ENCODE peak calls at places on chromosomes 12 and 14, in ten cellular contexts. One of them, this sample, is unnamed.
A peak's percentile ranks its signal among the peaks of the same experiment; 100 is the strongest.

GRCh38 chr12:47362131-47362686 is 282.4 kb upstream of the AMIGO2 start:
- DNase-seq in thoracic aorta: no peak
- DNase-seq in tibial nerve: no peak
- DNase-seq in endodermal cell: no peak
- DNase-seq in SK-N-MC: no peak
- DNase-seq in mesenchymal stem cell: no peak
- DNase-seq in cardiac muscle cell: no peak
- DNase-seq in CD8-positive, alpha-beta memory T cell: no peak
- DNase-seq in CD4-positive, CD25-positive, alpha-beta regulatory T cell: no peak
- DNase-seq in heart left ventricle: no peak
- DNase-seq in this sample: no peak

GRCh38 chr14:65210118-65210826 is 108.0 kb upstream of the MAX start:
- DNase-seq in thoracic aorta: no peak
- DNase-seq in tibial nerve: no peak
- DNase-seq in endodermal cell: no peak
- DNase-seq in SK-N-MC: no peak
- DNase-seq in mesenchymal stem cell: peak; percentile 70
- DNase-seq in cardiac muscle cell: peak; percentile 49
- DNase-seq in CD8-positive, alpha-beta memory T cell: no peak
- DNase-seq in CD4-positive, CD25-positive, alpha-beta regulatory T cell: no peak
- DNase-seq in heart left ventricle: no peak
- DNase-seq in this sample: no peak

GRCh38 chr12:117352883-117353282 is 8.5 kb downstream of the NOS1 start:
- DNase-seq in thoracic aorta: no peak
- DNase-seq in tibial nerve: no peak
- DNase-seq in endodermal cell: no peak
- DNase-seq in SK-N-MC: no peak
- DNase-seq in mesenchymal stem cell: no peak
- DNase-seq in cardiac muscle cell: no peak
- DNase-seq in CD8-positive, alpha-beta memory T cell: no peak
- DNase-seq in CD4-positive, CD25-positive, alpha-beta regulatory T cell: no peak
- DNase-seq in heart left ventricle: no peak
- DNase-seq in this sample: no peak

GRCh38 chr14:56501909-56502530 is 77.6 kb upstream of the TMEM260 start:
- DNase-seq in thoracic aorta: no peak
- DNase-seq in tibial nerve: no peak
- DNase-seq in endodermal cell: peak; percentile 60
- DNase-seq in SK-N-MC: no peak
- DNase-seq in mesenchymal stem cell: no peak
- DNase-seq in cardiac muscle cell: no peak
- DNase-seq in CD8-positive, alpha-beta memory T cell: no peak
- DNase-seq in CD4-positive, CD25-positive, alpha-beta regulatory T cell: no peak
- DNase-seq in heart left ventricle: no peak
- DNase-seq in this sample: no peak

GRCh38 chr12:92199846-92200576 is 54.4 kb upstream of the BTG1 start:
- DNase-seq in thoracic aorta: no peak
- DNase-seq in tibial nerve: no peak
- DNase-seq in endodermal cell: no peak
- DNase-seq in SK-N-MC: no peak
- DNase-seq in mesenchymal stem cell: no peak
- DNase-seq in cardiac muscle cell: peak; percentile 60
- DNase-seq in CD8-positive, alpha-beta memory T cell: no peak
- DNase-seq in CD4-positive, CD25-positive, alpha-beta regulatory T cell: no peak
- DNase-seq in heart left ventricle: no peak
- DNase-seq in this sample: no peak

GRCh38 chr12:44296624-44297197 is 460.8 kb downstream of the TMEM117 start:
- DNase-seq in thoracic aorta: no peak
- DNase-seq in tibial nerve: no peak
- DNase-seq in endodermal cell: no peak
- DNase-seq in SK-N-MC: no peak
- DNase-seq in mesenchymal stem cell: no peak
- DNase-seq in cardiac muscle cell: no peak
- DNase-seq in CD8-positive, alpha-beta memory T cell: no peak
- DNase-seq in CD4-positive, CD25-positive, alpha-beta regulatory T cell: no peak
- DNase-seq in heart left ventricle: no peak
- DNase-seq in this sample: peak; percentile 3

GRCh38 chr14:104420990-104421389 is 158.6 kb upstream of the C14orf180 start:
- DNase-seq in thoracic aorta: no peak
- DNase-seq in tibial nerve: no peak
- DNase-seq in endodermal cell: peak; percentile 27
- DNase-seq in SK-N-MC: no peak
- DNase-seq in mesenchymal stem cell: no peak
- DNase-seq in cardiac muscle cell: no peak
- DNase-seq in CD8-positive, alpha-beta memory T cell: no peak
- DNase-seq in CD4-positive, CD25-positive, alpha-beta regulatory T cell: no peak
- DNase-seq in heart left ventricle: no peak
- DNase-seq in this sample: no peak

GRCh38 chr14:57287745-57288144 is 19.0 kb downstream of the AP5M1 start:
- DNase-seq in thoracic aorta: no peak
- DNase-seq in tibial nerve: no peak
- DNase-seq in endodermal cell: no peak
- DNase-seq in SK-N-MC: no peak
- DNase-seq in mesenchymal stem cell: no peak
- DNase-seq in cardiac muscle cell: no peak
- DNase-seq in CD8-positive, alpha-beta memory T cell: no peak
- DNase-seq in CD4-positive, CD25-positive, alpha-beta regulatory T cell: no peak
- DNase-seq in heart left ventricle: no peak
- DNase-seq in this sample: no peak

GRCh38 chr12:666766-667308 is 3.6 kb upstream of the NINJ2 start:
- DNase-seq in thoracic aorta: no peak
- DNase-seq in tibial nerve: no peak
- DNase-seq in endodermal cell: peak; percentile 53
- DNase-seq in SK-N-MC: no peak
- DNase-seq in mesenchymal stem cell: peak; percentile 41
- DNase-seq in cardiac muscle cell: no peak
- DNase-seq in CD8-positive, alpha-beta memory T cell: peak; percentile 56
- DNase-seq in CD4-positive, CD25-positive, alpha-beta regulatory T cell: no peak
- DNase-seq in heart left ventricle: no peak
- DNase-seq in this sample: no peak

GRCh38 chr14:61196792-61197191 is 84.3 kb downstream of the TMEM30B start:
- DNase-seq in thoracic aorta: no peak
- DNase-seq in tibial nerve: no peak
- DNase-seq in endodermal cell: no peak
- DNase-seq in SK-N-MC: no peak
- DNase-seq in mesenchymal stem cell: no peak
- DNase-seq in cardiac muscle cell: no peak
- DNase-seq in CD8-positive, alpha-beta memory T cell: no peak
- DNase-seq in CD4-positive, CD25-positive, alpha-beta regulatory T cell: no peak
- DNase-seq in heart left ventricle: no peak
- DNase-seq in this sample: no peak

GRCh38 chr12:126974779-126975178 is 1292.2 kb upstream of the TMEM132C start:
- DNase-seq in thoracic aorta: no peak
- DNase-seq in tibial nerve: no peak
- DNase-seq in endodermal cell: peak; percentile 80
- DNase-seq in SK-N-MC: no peak
- DNase-seq in mesenchymal stem cell: no peak
- DNase-seq in cardiac muscle cell: no peak
- DNase-seq in CD8-positive, alpha-beta memory T cell: no peak
- DNase-seq in CD4-positive, CD25-positive, alpha-beta regulatory T cell: no peak
- DNase-seq in heart left ventricle: no peak
- DNase-seq in this sample: peak; percentile 22

GRCh38 chr14:103050935-103051334 is 6.4 kb downstream of the CDC42BPB start:
- DNase-seq in thoracic aorta: no peak
- DNase-seq in tibial nerve: no peak
- DNase-seq in endodermal cell: no peak
- DNase-seq in SK-N-MC: no peak
- DNase-seq in mesenchymal stem cell: no peak
- DNase-seq in cardiac muscle cell: no peak
- DNase-seq in CD8-positive, alpha-beta memory T cell: no peak
- DNase-seq in CD4-positive, CD25-positive, alpha-beta regulatory T cell: no peak
- DNase-seq in heart left ventricle: no peak
- DNase-seq in this sample: no peak

GRCh38 chr14:103041464-103041863 is 15.9 kb downstream of the CDC42BPB start:
- DNase-seq in thoracic aorta: no peak
- DNase-seq in tibial nerve: no peak
- DNase-seq in endodermal cell: no peak
- DNase-seq in SK-N-MC: no peak
- DNase-seq in mesenchymal stem cell: no peak
- DNase-seq in cardiac muscle cell: no peak
- DNase-seq in CD8-positive, alpha-beta memory T cell: no peak
- DNase-seq in CD4-positive, CD25-positive, alpha-beta regulatory T cell: no peak
- DNase-seq in heart left ventricle: no peak
- DNase-seq in this sample: no peak

GRCh38 chr14:103043257-103043893 is 14.0 kb downstream of the CDC42BPB start:
- DNase-seq in thoracic aorta: no peak
- DNase-seq in tibial nerve: no peak
- DNase-seq in endodermal cell: no peak
- DNase-seq in SK-N-MC: no peak
- DNase-seq in mesenchymal stem cell: no peak
- DNase-seq in cardiac muscle cell: no peak
- DNase-seq in CD8-positive, alpha-beta memory T cell: no peak
- DNase-seq in CD4-positive, CD25-positive, alpha-beta regulatory T cell: no peak
- DNase-seq in heart left ventricle: no peak
- DNase-seq in this sample: no peak

DNA sequence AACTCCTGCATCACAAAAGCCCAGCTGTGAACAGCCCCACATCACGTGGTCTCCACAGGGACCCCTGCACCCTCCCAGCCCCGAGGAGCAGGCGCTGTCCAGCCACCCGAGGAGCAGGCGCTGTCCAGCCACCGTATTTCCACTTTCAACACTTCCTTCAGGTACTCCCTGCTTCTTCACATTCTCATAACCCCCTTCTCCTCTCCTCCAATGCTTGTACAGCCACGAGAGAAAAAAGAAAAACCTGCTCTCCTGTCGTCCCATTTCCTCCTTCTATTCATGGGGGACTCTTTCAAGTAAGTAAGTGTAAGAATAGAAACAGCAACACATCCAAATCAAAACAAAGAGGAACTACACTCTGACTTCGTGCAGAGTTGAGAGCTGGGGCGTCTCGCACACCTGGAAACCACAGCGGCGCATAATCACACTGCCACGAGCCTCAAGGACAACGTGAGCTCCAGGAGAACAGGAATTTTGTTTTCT is 11.9 kb downstream of the CDC42BPB start:
- DNase-seq in thoracic aorta: no peak
- DNase-seq in tibial nerve: no peak
- DNase-seq in endodermal cell: no peak
- DNase-seq in SK-N-MC: no peak
- DNase-seq in mesenchymal stem cell: no peak
- DNase-seq in cardiac muscle cell: no peak
- DNase-seq in CD8-positive, alpha-beta memory T cell: no peak
- DNase-seq in CD4-positive, CD25-positive, alpha-beta regulatory T cell: no peak
- DNase-seq in heart left ventricle: no peak
- DNase-seq in this sample: no peak
- H3K4me3 ChIP-seq in thoracic aorta: no peak overlapping the region
- H3K4me3 ChIP-seq in tibial nerve: no peak overlapping the region
- H3K4me3 ChIP-seq in endodermal cell: no peak overlapping the region
- H3K4me3 ChIP-seq in SK-N-MC: no peak overlapping the region
- H3K4me3 ChIP-seq in mesenchymal stem cell: no peak overlapping the region
- H3K4me3 ChIP-seq in cardiac muscle cell: no peak overlapping the region
- H3K4me3 ChIP-seq in CD8-positive, alpha-beta memory T cell: no peak overlapping the region
- H3K4me3 ChIP-seq in CD4-positive, CD25-positive, alpha-beta regulatory T cell: no peak overlapping the region
- H3K4me3 ChIP-seq in heart left ventricle: no peak overlapping the region
- H3K4me3 ChIP-seq in this sample: no peak overlapping the region

GRCh38 chr12:38102197-38102596 is 214.4 kb upstream of the ALG10B start:
- DNase-seq in thoracic aorta: no peak
- DNase-seq in tibial nerve: no peak
- DNase-seq in endodermal cell: no peak
- DNase-seq in SK-N-MC: no peak
- DNase-seq in mesenchymal stem cell: no peak
- DNase-seq in cardiac muscle cell: no peak
- DNase-seq in CD8-positive, alpha-beta memory T cell: no peak
- DNase-seq in CD4-positive, CD25-positive, alpha-beta regulatory T cell: no peak
- DNase-seq in heart left ventricle: no peak
- DNase-seq in this sample: no peak

GRCh38 chr12:38101753-38102152 is 214.8 kb upstream of the ALG10B start:
- DNase-seq in thoracic aorta: no peak
- DNase-seq in tibial nerve: no peak
- DNase-seq in endodermal cell: no peak
- DNase-seq in SK-N-MC: no peak
- DNase-seq in mesenchymal stem cell: no peak
- DNase-seq in cardiac muscle cell: no peak
- DNase-seq in CD8-positive, alpha-beta memory T cell: no peak
- DNase-seq in CD4-positive, CD25-positive, alpha-beta regulatory T cell: no peak
- DNase-seq in heart left ventricle: no peak
- DNase-seq in this sample: no peak

GRCh38 chr12:38099686-38100085 is 216.9 kb upstream of the ALG10B start:
- DNase-seq in thoracic aorta: no peak
- DNase-seq in tibial nerve: no peak
- DNase-seq in endodermal cell: no peak
- DNase-seq in SK-N-MC: no peak
- DNase-seq in mesenchymal stem cell: no peak
- DNase-seq in cardiac muscle cell: peak; percentile 1
- DNase-seq in CD8-positive, alpha-beta memory T cell: no peak
- DNase-seq in CD4-positive, CD25-positive, alpha-beta regulatory T cell: no peak
- DNase-seq in heart left ventricle: no peak
- DNase-seq in this sample: no peak
- H3K9me3 ChIP-seq in thoracic aorta: no peaks in the 10 kb centered on the region
- H3K9me3 ChIP-seq in tibial nerve: no peaks in the 10 kb centered on the region
- H3K9me3 ChIP-seq in endodermal cell: peaks cover 42% of the 10 kb centered on the region
- H3K9me3 ChIP-seq in SK-N-MC: no peaks in the 10 kb centered on the region
- H3K9me3 ChIP-seq in mesenchymal stem cell: peaks cover 6% of the 10 kb centered on the region
- H3K9me3 ChIP-seq in cardiac muscle cell: no peaks in the 10 kb centered on the region
- H3K9me3 ChIP-seq in CD8-positive, alpha-beta memory T cell: no peaks in the 10 kb centered on the region
- H3K9me3 ChIP-seq in CD4-positive, CD25-positive, alpha-beta regulatory T cell: no peaks in the 10 kb centered on the region
- H3K9me3 ChIP-seq in heart left ventricle: no peaks in the 10 kb centered on the region
- H3K9me3 ChIP-seq in this sample: no peaks in the 10 kb centered on the region

DNA sequence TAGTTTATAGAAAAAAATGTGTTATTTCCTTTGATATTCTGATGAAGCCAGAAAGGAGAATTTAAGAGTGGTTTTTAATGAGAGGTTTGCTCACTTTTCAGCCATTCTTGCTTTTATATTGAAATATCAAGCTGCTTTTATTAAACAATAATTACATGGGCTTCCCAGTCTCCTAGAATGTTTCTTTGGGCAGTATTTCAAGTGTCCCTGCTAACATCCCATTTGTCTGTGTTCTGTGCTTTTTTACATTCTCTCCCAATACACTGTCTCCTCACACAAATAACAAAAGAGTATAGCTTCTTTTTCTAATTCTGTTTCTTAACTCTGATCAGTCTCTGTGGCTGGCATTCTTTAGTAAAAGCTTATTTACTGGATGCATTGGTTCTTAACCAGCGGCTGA is 145.4 kb downstream of the TPH2 start:
- DNase-seq in thoracic aorta: no peak
- DNase-seq in tibial nerve: no peak
- DNase-seq in endodermal cell: no peak
- DNase-seq in SK-N-MC: no peak
- DNase-seq in mesenchymal stem cell: no peak
- DNase-seq in cardiac muscle cell: no peak
- DNase-seq in CD8-positive, alpha-beta memory T cell: no peak
- DNase-seq in CD4-positive, CD25-positive, alpha-beta regulatory T cell: no peak
- DNase-seq in heart left ventricle: no peak
- DNase-seq in this sample: no peak
- H3K4me3 ChIP-seq in thoracic aorta: no peak overlapping the region
- H3K4me3 ChIP-seq in tibial nerve: no peak overlapping the region
- H3K4me3 ChIP-seq in endodermal cell: no peak overlapping the region
- H3K4me3 ChIP-seq in SK-N-MC: no peak overlapping the region
- H3K4me3 ChIP-seq in mesenchymal stem cell: no peak overlapping the region
- H3K4me3 ChIP-seq in cardiac muscle cell: no peak overlapping the region
- H3K4me3 ChIP-seq in CD8-positive, alpha-beta memory T cell: no peak overlapping the region
- H3K4me3 ChIP-seq in CD4-positive, CD25-positive, alpha-beta regulatory T cell: no peak overlapping the region
- H3K4me3 ChIP-seq in heart left ventricle: no peak overlapping the region
- H3K4me3 ChIP-seq in this sample: no peak overlapping the region

DNA sequence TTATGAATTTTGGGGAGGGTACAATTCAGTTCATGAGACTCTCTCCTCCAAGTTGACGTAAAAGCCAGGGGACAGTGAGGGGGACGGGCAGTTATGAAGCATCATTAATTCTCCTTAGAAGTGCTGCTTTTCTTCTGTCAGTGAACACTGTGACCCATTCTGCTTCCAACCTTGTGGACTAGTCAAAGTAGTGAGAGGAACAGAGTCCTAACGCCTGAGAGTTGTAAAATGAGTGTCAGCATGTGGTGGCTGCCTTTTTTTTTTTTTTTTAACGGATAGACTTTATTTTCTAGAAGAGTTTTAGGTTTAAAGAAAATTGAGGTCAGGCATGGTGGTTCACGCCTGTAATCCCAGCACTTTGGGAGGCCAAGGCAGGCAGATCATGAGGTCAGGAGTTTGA is 15.5 kb downstream of the RESF1 start:
- DNase-seq in thoracic aorta: no peak
- DNase-seq in tibial nerve: no peak
- DNase-seq in endodermal cell: no peak
- DNase-seq in SK-N-MC: no peak
- DNase-seq in mesenchymal stem cell: no peak
- DNase-seq in cardiac muscle cell: no peak
- DNase-seq in CD8-positive, alpha-beta memory T cell: no peak
- DNase-seq in CD4-positive, CD25-positive, alpha-beta regulatory T cell: no peak
- DNase-seq in heart left ventricle: no peak
- DNase-seq in this sample: no peak
- H3K9me3 ChIP-seq in thoracic aorta: peaks cover 26% of the 10 kb centered on the region
- H3K9me3 ChIP-seq in tibial nerve: no peaks in the 10 kb centered on the region
- H3K9me3 ChIP-seq in endodermal cell: peaks cover 99% of the 10 kb centered on the region
- H3K9me3 ChIP-seq in SK-N-MC: no peaks in the 10 kb centered on the region
- H3K9me3 ChIP-seq in mesenchymal stem cell: peaks cover 12% of the 10 kb centered on the region
- H3K9me3 ChIP-seq in cardiac muscle cell: no peaks in the 10 kb centered on the region
- H3K9me3 ChIP-seq in CD8-positive, alpha-beta memory T cell: peaks cover 23% of the 10 kb centered on the region
- H3K9me3 ChIP-seq in CD4-positive, CD25-positive, alpha-beta regulatory T cell: peaks cover 69% of the 10 kb centered on the region
- H3K9me3 ChIP-seq in heart left ventricle: peaks cover 10% of the 10 kb centered on the region
- H3K9me3 ChIP-seq in this sample: peaks cover 16% of the 10 kb centered on the region